ENCODE peak calls at places on chromosomes 13 and 19, in four cellular contexts. C, L, M and Q are unnamed samples.

GRCh38 chr19:15476334-15476733 is 3.0 kb downstream of the PGLYRP2 start:
- DNase-seq in L (no peak), C (no peak), M (no peak), Q (no peak)

GRCh38 chr19:41746593-41747227 is 8.6 kb upstream of the CEACAM6 start:
- DNase-seq in L (no peak), M (no peak), C (peak), Q (peak)

GRCh38 chr19:40690050-40690698 is at the start of gene NUMBL:
- DNase-seq in M (no peak), L (no peak), C (no peak), Q (no peak)

GRCh38 chr19:45443462-45444317 is 20.0 kb upstream of the ERCC1 start:
- DNase-seq in C (peak), L (no peak), M (peak), Q (peak)

GRCh38 chr13:67383358-67383757 is 153.2 kb upstream of the PCDH9 start:
- DNase-seq in C (no peak), M (no peak), L (no peak), Q (no peak)

GRCh38 chr19:27674701-27675100 is 1538.2 kb downstream of the UQCRFS1 start:
- DNase-seq in M (no peak), C (no peak), L (no peak), Q (no peak)

GRCh38 chr19:47433121-47433520 is 13.8 kb upstream of the MEIS3 start:
- DNase-seq in M (no peak), C (no peak), L (no peak), Q (no peak)

GRCh38 chr19:41735071-41735623 is 20.2 kb upstream of the CEACAM6 start:
- DNase-seq in C (no peak), M (no peak), L (no peak), Q (no peak)

GRCh38 chr13:100674848-100675659 is 459 bp upstream of the TMTC4 start:
- DNase-seq in L (peak), M (peak), C (peak), Q (peak)

GRCh38 chr13:96431044-96431581 is 341.2 kb downstream of the HS6ST3 start:
- DNase-seq in L (no peak), M (no peak), C (no peak), Q (no peak)

GRCh38 chr19:29832801-29833200 is 21.0 kb downstream of the CCNE1 start:
- DNase-seq in L (no peak), C (no peak), M (no peak), Q (no peak)

GRCh38 chr13:111505175-111505777 is 184.8 kb downstream of the TEX29 start:
- DNase-seq in L (no peak), C (no peak), M (no peak), Q (peak)

GRCh38 chr19:35459414-35460082 is 11.5 kb downstream of the FFAR2 start:
- DNase-seq in M (peak), L (no peak), C (peak), Q (no peak)

GRCh38 chr13:49443689-49444516 is at the start of the genes CAB39L and SETDB2:
- DNase-seq in L (peak), M (peak), C (peak), Q (peak)

GRCh38 chr19:51799311-51799997 is 4.5 kb downstream of the FPR3 start:
- DNase-seq in L (no peak), C (peak), M (peak), Q (peak)

GRCh38 chr13:106373989-106374572 is 161.4 kb downstream of the EFNB2 start:
- DNase-seq in C (no peak), M (no peak), L (no peak), Q (no peak)

GRCh38 chr13:84339456-84339855 is 457.2 kb upstream of the SLITRK1 start:
- DNase-seq in L (no peak), C (no peak), M (no peak), Q (no peak)
- TF ChIP-seq POLR2A in L (no peak), C (no peak), M (no peak), Q (no peak)

GRCh38 chr19:14033946-14034345 is 2.4 kb downstream of the IL27RA start:
- DNase-seq in M (no peak), L (no peak), C (no peak), Q (no peak)

GRCh38 chr19:14030997-14031718 is 404 bp upstream of the IL27RA start:
- DNase-seq in C (no peak), M (no peak), L (no peak), Q (no peak)

GRCh38 chr19:14028901-14029300 is 953 bp downstream of the RLN3 start:
- DNase-seq in L (no peak), M (no peak), C (no peak), Q (no peak)

GRCh38 chr19:14035706-14036105 is 4.1 kb downstream of the IL27RA start:
- DNase-seq in C (no peak), L (no peak), M (no peak), Q (no peak)

DNA sequence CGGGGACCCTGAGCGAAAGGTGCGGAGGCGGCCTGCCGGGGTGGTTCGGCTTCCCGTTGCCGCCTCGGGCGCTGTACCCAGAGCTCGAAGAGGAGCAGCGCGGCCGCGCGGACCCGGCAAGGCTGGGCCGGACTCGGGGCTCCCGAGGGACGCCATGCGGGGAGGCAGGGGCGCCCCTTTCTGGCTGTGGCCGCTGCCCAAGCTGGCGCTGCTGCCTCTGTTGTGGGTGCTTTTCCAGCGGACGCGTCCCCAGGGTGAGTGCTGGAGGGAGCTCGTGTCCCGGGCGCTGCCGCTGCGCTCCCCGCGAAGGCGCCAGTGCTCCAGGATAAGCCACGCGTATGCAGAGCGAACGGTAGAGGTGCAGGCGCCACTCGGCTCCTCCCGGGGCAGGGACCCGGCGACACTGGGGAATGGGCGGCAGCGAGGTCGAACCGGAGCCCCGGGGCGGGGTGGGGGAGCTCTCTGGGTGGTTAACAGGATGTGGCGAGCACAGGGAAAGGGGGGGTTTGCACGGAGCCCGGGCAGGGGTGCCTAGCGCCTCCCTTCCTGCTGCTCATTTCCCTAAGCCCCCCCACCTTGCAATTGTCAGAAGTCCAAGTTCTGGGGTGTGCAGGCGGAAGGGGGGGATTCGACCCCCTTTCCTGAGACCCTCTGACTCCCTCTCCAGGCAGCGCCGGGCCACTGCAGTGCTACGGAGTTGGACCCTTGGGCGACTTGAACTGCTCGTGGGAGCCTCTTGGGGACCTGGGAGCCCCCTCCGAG is at the start of gene IL27RA:
- DNase-seq in C (peak), M (peak), L (no peak), Q (peak)
- TF ChIP-seq POLR2A in C (peak), M (no peak), L (peak), Q (no peak)

DNA sequence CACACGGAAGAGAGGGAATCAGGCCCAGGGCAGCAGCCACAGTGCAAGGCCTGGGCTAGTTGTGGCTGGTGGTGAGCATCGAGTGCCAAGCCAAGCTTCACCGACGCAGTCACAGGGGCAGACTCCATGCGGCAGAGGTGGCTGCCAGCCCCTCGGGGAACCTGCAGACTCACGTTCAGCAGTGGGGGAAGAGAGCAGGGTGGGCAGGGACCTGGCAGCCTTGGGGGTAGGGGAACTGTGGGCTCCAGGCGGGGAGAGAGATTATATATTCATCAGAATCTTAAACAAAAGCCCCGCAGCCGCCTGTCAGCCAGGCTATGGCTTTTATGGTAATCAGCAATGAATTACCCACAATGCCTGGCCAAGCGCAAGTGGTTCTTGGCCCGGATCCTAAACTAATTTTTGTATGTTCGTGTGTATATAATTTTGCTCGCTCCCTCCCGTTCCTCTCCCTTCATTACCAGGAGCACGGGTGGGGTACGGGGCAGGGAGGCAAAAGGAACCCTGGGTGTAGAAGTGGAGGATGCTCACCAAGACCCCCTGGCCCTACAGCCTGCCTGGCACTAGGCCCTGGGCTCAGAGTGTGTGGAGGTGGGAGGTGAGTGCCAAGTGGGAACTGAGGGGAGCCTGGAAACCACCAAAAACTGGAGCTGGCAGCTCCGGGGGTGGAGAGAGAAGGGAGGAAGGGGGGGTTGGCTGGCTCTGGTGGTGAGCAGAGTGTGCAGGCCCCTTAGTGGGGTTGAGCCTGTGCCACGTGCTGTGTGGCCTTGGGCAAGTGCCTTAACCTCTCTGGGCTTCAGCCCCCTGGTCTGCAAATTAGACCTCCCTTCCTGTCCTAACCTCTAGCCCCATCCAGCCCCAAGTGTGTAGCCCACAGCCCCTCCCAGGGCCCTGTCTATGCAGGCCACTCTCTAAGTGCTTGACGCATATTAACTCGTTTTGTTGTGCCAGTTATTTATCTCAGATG is 31.9 kb downstream of the PTPRS start:
- DNase-seq in C (peak), M (peak), L (no peak), Q (no peak)
- TF ChIP-seq POLR2A in C (peak), M (peak), L (peak), Q (peak)

DNA sequence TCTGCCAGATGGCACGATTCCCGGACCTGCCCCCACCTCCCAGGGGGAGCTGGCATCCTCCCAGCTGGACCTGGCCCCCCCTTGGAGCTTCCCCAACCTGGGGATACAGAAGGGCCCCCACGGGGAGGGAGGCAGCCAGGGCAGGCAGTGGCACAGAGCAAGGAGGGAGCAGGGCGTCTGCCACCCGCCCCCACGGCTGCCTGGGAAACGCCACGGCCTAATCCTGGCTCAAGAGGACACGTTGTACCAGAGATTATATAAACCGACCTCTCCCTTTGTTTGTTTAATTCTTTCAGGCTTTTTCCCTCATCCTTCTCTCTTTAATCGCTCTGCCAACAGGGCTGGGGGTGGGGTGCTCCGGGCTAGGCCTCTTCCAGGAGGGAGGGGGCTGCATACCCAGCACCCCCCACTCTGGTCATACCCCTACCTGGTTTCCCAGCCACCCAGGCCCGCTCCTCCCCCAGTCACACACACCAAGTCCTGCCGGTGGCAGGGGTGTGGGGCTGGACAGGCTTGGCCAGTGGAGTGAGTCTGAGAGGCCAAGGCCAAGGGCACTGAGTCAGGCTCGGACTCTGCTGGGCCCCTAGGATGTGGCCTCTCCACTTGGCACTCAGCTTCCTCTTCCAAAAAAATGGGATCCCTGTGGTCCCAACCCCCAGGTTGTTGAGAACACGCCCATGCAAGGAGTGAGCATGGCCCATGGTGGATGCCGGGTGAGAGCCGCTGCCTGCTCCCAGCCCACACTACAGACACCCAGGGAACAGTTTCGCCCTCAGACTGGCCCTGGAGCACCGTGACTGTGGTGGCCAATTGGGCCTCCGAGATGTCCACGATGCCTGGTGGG is 29.5 kb upstream of the NFIC start:
- DNase-seq in C (peak), L (no peak), M (peak), Q (no peak)
- TF ChIP-seq POLR2A in C (peak), L (no peak), M (peak), Q (no peak)

GRCh38 chr13:44191103-44191502 is 182.5 kb upstream of the SERP2 start:
- DNase-seq in L (no peak), C (no peak), M (no peak), Q (no peak)

GRCh38 chr13:44193731-44194130 is 179.9 kb upstream of the SERP2 start:
- DNase-seq in C (no peak), M (no peak), L (no peak), Q (no peak)

GRCh38 chr13:44188257-44188656 is 185.4 kb upstream of the SERP2 start:
- DNase-seq in C (no peak), L (no peak), M (no peak), Q (peak)

GRCh38 chr13:44189085-44189484 is 184.5 kb upstream of the SERP2 start:
- DNase-seq in M (no peak), C (no peak), L (no peak), Q (no peak)

GRCh38 chr13:44191504-44192171 is 182.0 kb upstream of the SERP2 start:
- DNase-seq in M (peak), L (no peak), C (peak), Q (no peak)
- TF ChIP-seq POLR2A in M (no peak), L (no peak), C (no peak), Q (no peak)

DNA sequence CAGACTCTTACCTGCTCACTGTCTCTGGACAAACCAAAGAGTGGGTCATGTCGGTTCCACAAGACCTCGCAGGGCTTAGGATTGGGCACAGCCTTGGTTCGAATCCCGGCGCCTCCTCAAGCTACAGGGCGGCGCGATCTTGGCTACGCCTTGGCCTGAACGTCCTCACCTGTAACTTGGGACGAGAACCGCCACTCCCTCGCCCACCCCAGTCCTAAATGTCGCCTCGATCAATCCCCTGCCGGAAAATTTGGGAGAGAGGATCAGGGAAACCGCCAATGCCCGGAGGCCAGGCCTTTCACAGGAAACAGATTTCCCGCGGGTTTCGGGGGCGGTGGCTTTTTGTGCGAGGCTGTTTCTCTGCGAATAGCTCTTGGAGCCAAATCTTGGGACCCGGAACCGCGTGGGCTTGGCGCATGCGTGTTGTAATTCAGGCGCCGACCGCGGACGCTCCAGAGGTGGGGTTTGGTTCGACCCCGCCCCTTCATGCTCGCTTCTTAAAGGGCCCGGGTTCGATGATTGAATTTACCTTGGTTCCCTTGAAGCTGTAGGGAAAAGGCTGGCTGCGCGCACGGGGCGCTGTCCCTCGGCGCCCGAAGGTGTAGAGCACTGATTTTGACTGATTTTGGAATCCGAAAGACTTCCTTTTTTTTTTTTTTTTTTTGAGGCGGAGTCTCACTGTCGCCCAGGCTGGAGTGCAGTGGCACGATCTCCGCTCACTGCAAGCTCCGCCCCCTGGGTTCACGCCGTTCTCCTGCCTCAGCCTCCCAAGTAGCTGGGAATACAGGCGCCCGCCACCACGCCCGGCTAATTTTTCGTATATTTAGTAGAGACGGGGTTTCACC is at the start of gene NR2C2AP:
- DNase-seq in C (peak), L (peak), M (peak), Q (peak)
- TF ChIP-seq POLR2A in C (no peak), L (peak), M (no peak), Q (peak)

DNA sequence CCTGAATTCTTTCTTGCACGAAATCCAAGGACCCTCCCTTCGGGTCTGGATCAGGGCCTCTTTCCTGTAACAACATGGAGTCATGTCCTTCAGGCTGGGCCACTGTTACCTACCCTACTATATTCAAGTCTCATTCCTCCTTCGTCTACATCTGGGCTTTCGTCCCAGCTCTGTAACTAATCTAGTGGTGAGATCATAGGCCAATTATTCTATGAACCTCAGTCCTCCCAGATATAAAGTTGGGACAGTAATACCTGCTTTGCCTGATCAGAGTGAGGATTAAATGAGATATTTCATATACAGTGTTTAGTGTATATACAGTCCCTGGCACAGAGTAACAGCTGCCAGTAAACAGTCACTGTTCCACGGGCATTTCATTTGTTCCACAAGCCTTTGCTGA is 48.3 kb upstream of the ATP12A start:
- DNase-seq in L (no peak), C (no peak), M (no peak), Q (no peak)
- TF ChIP-seq POLR2A in L (no peak), C (no peak), M (no peak), Q (no peak)

DNA sequence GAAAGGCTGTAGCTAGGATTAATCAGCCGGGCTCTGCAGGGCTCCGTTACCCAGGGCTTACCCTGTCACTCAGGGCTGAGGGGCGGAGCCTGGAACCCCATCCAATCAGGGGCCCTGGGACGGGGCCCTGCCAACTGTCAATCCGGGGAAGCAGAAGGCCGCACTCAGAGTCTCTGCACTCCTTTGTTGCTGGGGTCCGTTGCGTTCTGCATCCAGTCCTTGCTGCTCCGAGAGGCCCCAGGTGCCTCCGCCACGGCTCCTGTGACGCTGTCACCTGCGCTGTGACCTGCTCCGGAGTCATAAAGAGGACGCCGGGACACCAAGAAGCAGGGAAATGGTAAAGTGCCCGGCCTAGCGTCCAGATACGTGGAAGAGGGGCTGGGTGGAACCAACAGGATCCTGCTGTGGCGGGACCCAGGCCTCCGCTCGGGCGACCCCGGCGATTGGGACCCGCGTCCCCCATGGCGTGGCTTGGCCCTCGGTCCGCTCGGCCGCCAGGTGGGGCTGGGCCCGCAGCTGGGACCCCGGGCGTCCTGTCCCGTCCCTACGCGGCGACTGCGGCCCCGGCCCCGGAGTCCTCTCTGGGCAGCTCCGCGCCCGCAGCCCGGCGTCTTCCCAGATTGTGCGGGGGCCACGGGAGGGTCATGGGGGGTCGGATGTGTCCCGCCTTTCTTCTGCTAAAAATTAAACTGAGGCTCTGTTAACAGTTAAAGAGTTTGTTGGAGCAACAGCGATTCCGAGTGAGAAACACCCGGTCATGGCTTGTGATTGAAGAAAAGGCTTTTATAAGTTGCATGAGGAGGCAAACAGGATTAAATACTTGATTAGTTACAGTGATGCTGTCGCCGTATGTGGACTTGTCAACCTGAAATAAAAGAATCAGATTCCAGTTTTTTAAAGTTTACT is at the start of gene ZNF491:
- DNase-seq in M (peak), L (peak), C (peak), Q (peak)
- TF ChIP-seq POLR2A in M (no peak), L (peak), C (peak), Q (peak)